ENCODE peak calls at places on chromosome 20, in four cellular contexts. W is fibroblast of lung, M is IMR-90, L is PC-3. R is an unnamed sample. For H4K20me1, the result is how much of the 10 kb centered on the place peaks cover.

GRCh38 chr20:53889411-53890148 is 180.8 kb downstream of the BCAS1 start:
- DNase-seq in W (no peak), L (no peak), M (no peak), R (no peak)

GRCh38 chr20:35106827-35107380 is 14.3 kb upstream of the TRPC4AP start:
- DNase-seq in M (no peak), W (no peak), L (no peak), R (peak)

GRCh38 chr20:37297066-37297736 is 7.7 kb downstream of the MANBAL start:
- DNase-seq in W (peak), M (peak), L (peak), R (peak)

GRCh38 chr20:25470045-25470444 is 62.6 kb downstream of the GINS1 start:
- DNase-seq in W (peak), M (peak), L (peak), R (peak)

GRCh38 chr20:1491281-1491840 is at the start of gene SIRPB2:
- DNase-seq in M (no peak), L (no peak), W (no peak), R (no peak)

GRCh38 chr20:52082612-52083011 is 109.0 kb downstream of the ZFP64 start:
- DNase-seq in M (no peak), W (peak), L (peak), R (peak)

GRCh38 chr20:36924167-36925045 is 27.1 kb downstream of the SAMHD1 start:
- DNase-seq in W (no peak), M (no peak), L (no peak), R (no peak)

GRCh38 chr20:23028377-23028776 is 6.7 kb upstream of the SSTR4 start:
- DNase-seq in W (no peak), M (no peak), L (no peak), R (no peak)

GRCh38 chr20:52190437-52191131 is 995 bp downstream of the ZFP64 start:
- DNase-seq in W (peak), L (peak), M (peak), R (peak)

GRCh38 chr20:53444386-53444785 is 149.3 kb downstream of the ZNF217 start:
- DNase-seq in L (no peak), W (no peak), M (no peak), R (no peak)

GRCh38 chr20:944774-945410 is 28.8 kb upstream of the ANGPT4 start:
- DNase-seq in M (no peak), W (no peak), L (no peak), R (no peak)

GRCh38 chr20:37449276-37449675 is 71.8 kb upstream of the NNAT start:
- DNase-seq in W (no peak), M (no peak), L (no peak), R (no peak)

GRCh38 chr20:19761853-19762252 is 3.8 kb downstream of the RIN2 start:
- DNase-seq in W (no peak), M (no peak), L (no peak), R (no peak)

GRCh38 chr20:47217482-47218446 is 138.7 kb downstream of the ZMYND8 start:
- DNase-seq in W (no peak), L (no peak), M (no peak), R (no peak)

GRCh38 chr20:25439328-25439727 is 31.9 kb downstream of the GINS1 start:
- DNase-seq in W (no peak), M (no peak), L (no peak), R (no peak)

GRCh38 chr20:37913563-37914366 is 10.8 kb downstream of the VSTM2L start:
- DNase-seq in L (no peak), W (no peak), M (no peak), R (no peak)

GRCh38 chr20:2879148-2879547 is 5.9 kb downstream of the PTPRA start:
- DNase-seq in W (peak), L (peak), M (peak), R (peak)

GRCh38 chr20:52275243-52275817 is 83.8 kb upstream of the ZFP64 start:
- DNase-seq in W (peak), M (no peak), L (no peak), R (no peak)

GRCh38 chr20:44750081-44750805 is 4.6 kb downstream of the KCNK15 start:
- DNase-seq in L (no peak), M (no peak), W (no peak), R (no peak)

GRCh38 chr20:52972190-52972937 is at the start of gene TSHZ2:
- DNase-seq in W (peak), L (no peak), M (peak), R (peak)

GRCh38 chr20:46994341-46994740 is 99.7 kb downstream of the EYA2 start:
- DNase-seq in L (no peak), M (no peak), W (no peak), R (no peak)

GRCh38 chr20:23391707-23392310 is 29.5 kb downstream of the NAPB start:
- DNase-seq in M (no peak), W (no peak), L (no peak), R (no peak)

GRCh38 chr20:16810216-16810615 is 62.1 kb downstream of the OTOR start:
- DNase-seq in M (no peak), L (peak), W (no peak), R (no peak)

GRCh38 chr20:22585786-22586493 is 1.6 kb upstream of the FOXA2 start:
- DNase-seq in L (no peak), M (no peak), W (no peak), R (no peak)

GRCh38 chr20:58113706-58114105 is 114.7 kb downstream of the ANKRD60 start:
- DNase-seq in W (no peak), M (no peak), L (no peak), R (no peak)

GRCh38 chr20:14838663-14839650 is 501.5 kb upstream of the FLRT3 start:
- DNase-seq in L (peak), W (peak), M (no peak), R (peak)

GRCh38 chr20:49185071-49185757 is 2.9 kb downstream of the STAU1 start:
- DNase-seq in L (no peak), W (no peak), M (no peak), R (no peak)
- H4K20me1 ChIP-seq in L (under half), W (under half), M (half or more), R (under half)

GRCh38 chr20:56360899-56361199 is 2.1 kb downstream of the FAM210B start:
- DNase-seq in L (no peak), W (no peak), M (no peak), R (no peak)
- H3K4me3 ChIP-seq in L (no peak), W (no peak), M (no peak), R (no peak)

DNA sequence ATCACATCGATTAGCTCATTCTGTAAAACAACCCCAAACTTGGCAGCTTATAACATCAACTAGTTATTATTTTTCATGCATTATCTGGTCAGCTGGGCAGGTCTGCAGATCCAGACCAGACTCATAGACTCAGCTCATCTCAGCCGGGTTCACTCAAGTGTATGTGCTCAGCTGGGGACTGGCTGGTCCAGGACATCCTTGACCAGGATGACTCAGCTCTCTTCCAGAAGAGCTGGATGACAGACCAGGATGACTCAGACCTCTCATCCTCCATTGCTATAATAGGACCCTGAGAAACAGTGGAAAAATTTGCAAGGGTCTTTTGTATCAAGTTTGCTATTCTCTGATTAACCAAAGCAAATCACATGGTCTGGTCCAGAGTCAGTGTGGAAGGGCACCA is 312.5 kb upstream of the PLCB4 start:
- DNase-seq in W (peak), M (peak), L (peak), R (peak)
- H3K4me2 ChIP-seq in W (peak), M (no peak), L (no peak), R (peak)

DNA sequence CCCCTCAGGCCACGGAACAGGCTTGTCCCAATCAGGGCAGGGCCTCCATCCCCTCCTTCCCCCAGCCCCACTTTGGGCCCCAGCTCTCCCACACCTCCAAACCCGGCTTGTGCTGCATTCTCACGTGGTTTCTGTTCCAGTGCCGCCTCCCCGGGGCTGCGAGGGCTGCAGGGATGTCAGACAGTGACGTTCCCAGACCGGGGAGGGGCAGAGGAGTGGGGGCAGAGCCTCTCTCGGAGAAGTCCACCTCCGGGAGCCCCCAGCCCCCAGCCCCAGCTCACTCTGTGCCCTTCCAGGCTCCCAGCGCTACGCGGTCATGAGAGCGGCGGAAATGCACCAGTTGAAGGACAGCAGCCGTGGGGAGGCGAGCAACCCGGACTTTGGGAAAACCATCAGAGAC is 18.5 kb downstream of the SLCO4A1 start:
- DNase-seq in M (no peak), L (no peak), W (no peak), R (no peak)
- H4K20me1 ChIP-seq in M (under half), L (under half), W (under half), R (under half)

GRCh38 chr20:45926731-45927070 is 7.8 kb upstream of the PCIF1 start:
- DNase-seq in L (no peak), M (no peak), W (no peak), R (no peak)

GRCh38 chr20:45927071-45927878 is 7.2 kb upstream of the PCIF1 start:
- DNase-seq in L (no peak), M (no peak), W (no peak), R (no peak)

GRCh38 chr20:45921618-45922189 is 9.7 kb upstream of the PLTP start:
- DNase-seq in M (peak), W (no peak), L (peak), R (no peak)

GRCh38 chr20:45925821-45926506 is 8.5 kb upstream of the PCIF1 start:
- DNase-seq in M (no peak), W (no peak), L (no peak), R (no peak)

GRCh38 chr20:45924391-45925261 is 9.9 kb upstream of the PCIF1 start:
- DNase-seq in M (peak), L (no peak), W (peak), R (peak)
- H3K4me3 ChIP-seq in M (no peak), L (no peak), W (no peak), R (peak)

GRCh38 chr20:59508729-59509128 is 95.6 kb upstream of the PHACTR3 start:
- DNase-seq in L (no peak), M (no peak), W (no peak), R (no peak)
- H3K4me2 ChIP-seq in L (no peak), M (no peak), W (no peak), R (no peak)

GRCh38 chr20:4949833-4950178 is 51.5 kb downstream of the SLC23A2 start:
- DNase-seq in L (peak), W (peak), M (peak), R (peak)

GRCh38 chr20:4944518-4944917 is 56.8 kb downstream of the SLC23A2 start:
- DNase-seq in L (no peak), M (peak), W (no peak), R (peak)

GRCh38 chr20:4947817-4948559 is 53.3 kb downstream of the SLC23A2 start:
- DNase-seq in L (no peak), W (no peak), M (no peak), R (peak)

GRCh38 chr20:4944918-4945317 is 56.4 kb downstream of the SLC23A2 start:
- DNase-seq in M (no peak), W (no peak), L (no peak), R (peak)

DNA sequence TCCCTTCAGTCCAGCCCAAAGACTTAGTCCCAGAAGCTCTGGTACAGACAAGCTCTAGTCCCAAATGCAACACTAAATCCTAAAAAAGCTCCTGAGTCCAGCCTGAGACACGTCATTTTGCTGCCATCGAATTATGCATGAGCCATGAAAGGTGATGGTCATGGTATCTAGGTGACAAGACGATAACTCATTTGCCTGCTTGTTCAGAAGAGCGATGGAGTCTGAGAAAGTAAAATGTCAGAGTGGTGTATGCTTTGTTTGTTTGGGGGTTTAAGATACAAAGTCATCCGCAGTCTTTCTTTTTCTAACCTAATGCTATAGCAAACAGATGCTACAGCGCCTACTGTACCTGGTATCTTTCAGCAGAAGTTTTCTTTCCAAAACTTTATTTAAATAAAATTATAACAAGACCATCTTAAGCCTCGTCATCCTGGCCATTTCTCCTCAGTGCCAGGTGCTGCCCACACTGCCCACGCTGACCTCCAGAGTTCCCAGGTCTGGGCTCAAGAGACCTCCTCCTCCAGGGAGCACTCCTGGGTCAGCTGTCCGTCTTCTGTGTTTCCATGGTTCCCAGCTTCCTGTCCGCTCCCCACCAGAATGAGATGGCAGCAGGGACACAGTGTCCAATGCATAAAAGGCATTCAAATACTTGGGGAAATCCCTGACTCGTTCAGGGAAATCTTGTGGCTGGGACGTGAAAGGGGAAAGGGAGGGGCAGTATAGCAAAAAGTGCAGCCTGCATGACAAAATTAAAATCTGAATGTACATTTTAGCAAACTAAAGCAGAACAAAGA is 54.5 kb downstream of the SLC23A2 start:
- DNase-seq in L (no peak), M (no peak), W (no peak), R (peak)
- H4K20me1 ChIP-seq in L (under half), M (under half), W (under half), R (under half)

GRCh38 chr20:32363492-32363891 is 5.4 kb downstream of the ASXL1 start:
- DNase-seq in L (no peak), W (no peak), M (no peak), R (peak)
- H3K4me3 ChIP-seq in L (no peak), W (no peak), M (no peak), R (no peak)

DNA sequence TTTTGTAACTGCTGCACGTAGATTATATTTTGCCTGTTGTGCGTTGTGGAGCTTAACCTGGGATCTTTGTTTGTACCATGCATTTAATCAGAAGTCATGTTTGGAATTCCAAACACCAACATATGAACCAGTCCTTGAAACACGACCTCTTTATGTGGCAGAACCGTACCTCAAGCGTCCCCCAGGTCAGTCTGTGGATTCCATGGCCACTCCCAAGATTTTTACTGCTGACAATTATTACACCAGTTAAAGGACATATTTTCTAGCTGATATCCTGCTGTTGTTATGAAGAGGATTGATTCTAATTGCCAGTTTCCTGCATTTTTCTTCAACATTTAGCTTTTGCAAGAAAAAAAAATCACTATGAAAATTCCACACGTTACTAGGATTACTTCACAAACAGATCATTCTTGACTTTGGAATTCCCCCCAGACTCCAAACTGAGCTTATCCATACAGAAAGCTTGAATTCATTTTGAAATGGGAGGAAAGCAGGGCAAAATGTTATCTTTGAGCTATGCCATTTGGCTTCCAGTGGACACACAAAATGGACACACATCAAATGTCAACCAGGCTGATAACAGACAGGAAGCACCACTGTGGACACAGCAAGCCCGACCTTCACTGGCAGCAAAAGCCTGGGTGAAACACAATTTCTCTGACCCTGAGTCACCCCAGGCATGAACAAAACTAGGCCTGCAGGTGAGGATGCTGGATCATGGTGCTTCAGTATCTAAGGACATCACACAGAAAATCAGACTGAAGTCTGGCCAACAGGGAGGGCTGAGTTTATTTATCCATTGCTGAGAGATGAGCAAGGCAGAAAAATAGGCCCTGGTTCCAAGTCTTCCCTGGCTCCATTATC is 542.9 kb upstream of the JAG1 start:
- DNase-seq in W (peak), L (no peak), M (peak), R (peak)
- H3K4me2 ChIP-seq in W (no peak), L (no peak), M (peak), R (no peak)

GRCh38 chr20:59673998-59674445 is 69.7 kb downstream of the PHACTR3 start:
- DNase-seq in W (no peak), L (no peak), M (no peak), R (no peak)

GRCh38 chr20:59672576-59672975 is 68.2 kb downstream of the PHACTR3 start:
- DNase-seq in W (no peak), M (no peak), L (no peak), R (no peak)

GRCh38 chr20:59673288-59673997 is 69.1 kb downstream of the PHACTR3 start:
- DNase-seq in W (no peak), L (no peak), M (no peak), R (no peak)

GRCh38 chr20:59670786-59671492 is 66.6 kb downstream of the PHACTR3 start:
- DNase-seq in L (no peak), M (no peak), W (no peak), R (no peak)

GRCh38 chr20:59671661-59672471 is 67.5 kb downstream of the PHACTR3 start:
- DNase-seq in W (no peak), L (no peak), M (no peak), R (no peak)
- H4K20me1 ChIP-seq in W (under half), L (under half), M (under half), R (under half)